ENCODE peak calls at places on chromosomes 3 and 15, in four cellular contexts. K, Z, F and Q are unnamed samples.

GRCh38 chr3:129315386-129315991 is 36.8 kb downstream of the HMCES start:
- DNase-seq in F (peak), K (no peak), Z (peak), Q (peak)

GRCh38 chr3:187987919-187988318 is 166.0 kb upstream of the LPP start:
- DNase-seq in K (no peak), Z (peak), F (no peak), Q (peak)

GRCh38 chr3:8606666-8607065 is 37.9 kb downstream of the SSUH2 start:
- DNase-seq in K (no peak), F (no peak), Z (no peak), Q (no peak)

GRCh38 chr3:4533489-4534443 is 40.6 kb downstream of the ITPR1 start:
- DNase-seq in K (no peak), F (peak), Z (no peak), Q (no peak)

GRCh38 chr15:77486542-77487478 is 66.1 kb downstream of the HMG20A start:
- DNase-seq in Z (no peak), F (no peak), K (no peak), Q (no peak)

GRCh38 chr3:66582721-66583141 is 81.9 kb upstream of the LRIG1 start:
- DNase-seq in F (peak), K (no peak), Z (peak), Q (peak)

GRCh38 chr3:193836918-193837317 is 243.9 kb downstream of the OPA1 start:
- DNase-seq in Z (no peak), K (no peak), F (no peak), Q (no peak)

GRCh38 chr15:90351479-90352108 is 490 bp upstream of the ZNF774 start:
- DNase-seq in Z (no peak), F (no peak), K (no peak), Q (no peak)

GRCh38 chr3:186790261-186790981 is 7.0 kb downstream of the EIF4A2 start:
- DNase-seq in Z (no peak), F (peak), K (no peak), Q (no peak)

GRCh38 chr3:65855370-65856100 is 183.2 kb downstream of the MAGI1 start:
- DNase-seq in K (no peak), F (no peak), Z (no peak), Q (no peak)

GRCh38 chr3:132997404-132997803 is 40.8 kb upstream of the TMEM108 start:
- DNase-seq in F (no peak), K (no peak), Z (no peak), Q (no peak)

GRCh38 chr3:190239325-190239724 is 82.9 kb downstream of the CLDN1 start:
- DNase-seq in K (no peak), F (no peak), Z (no peak), Q (no peak)

GRCh38 chr15:76153241-76154197 is 93.7 kb downstream of the TMEM266 start:
- DNase-seq in F (no peak), K (no peak), Z (no peak), Q (no peak)

GRCh38 chr3:129984124-129984523 is 9.6 kb downstream of the TRH start:
- DNase-seq in Z (no peak), K (no peak), F (peak), Q (no peak)

GRCh38 chr3:194731496-194732073 is 45.9 kb downstream of the FAM43A start:
- DNase-seq in Z (no peak), K (no peak), F (no peak), Q (no peak)